ENCODE peak calls at places on chromosomes 12 and 14, in nine cellular contexts. C is SJCRH30, P is posterior cingulate gyrus, J is AG08395, D is memory B cell, Z is neural progenitor cell, V is astrocyte, M is NCI-H82, L is GM04504. G is an unnamed sample.

GRCh38 chr14:77161011-77161410 is 19.4 kb upstream of the ZDHHC22 start:
- DNase-seq in C (no peak), P (no peak), J (no peak), D (no peak), Z (no peak), V (no peak), M (no peak), L (no peak), G (no peak)

GRCh38 chr14:90760055-90760444 is 56.2 kb downstream of the TTC7B start:
- DNase-seq in C (no peak), P (no peak), J (no peak), D (no peak), Z (no peak), V (no peak), M (no peak), L (no peak), G (no peak)

GRCh38 chr12:123200414-123200813 is 32.5 kb downstream of the MPHOSPH9 start:
- DNase-seq in C (no peak), P (no peak), J (no peak), D (no peak), Z (no peak), V (no peak), M (no peak), L (no peak), G (no peak)

GRCh38 chr12:104569348-104570173 is 112.8 kb downstream of the CHST11 start:
- DNase-seq in C (no peak), P (no peak), J (no peak), D (peak), Z (no peak), V (no peak), M (no peak), L (no peak), G (no peak)

GRCh38 chr12:56080556-56081138 is 682 bp downstream of the ERBB3 start:
- DNase-seq in C (peak), P (no peak), J (no peak), D (no peak), Z (peak), V (no peak), M (no peak), L (no peak), G (no peak)

GRCh38 chr14:65357091-65357490 is 55.4 kb upstream of the FUT8 start:
- DNase-seq in C (no peak), P (no peak), J (no peak), D (no peak), Z (no peak), V (no peak), M (no peak), L (no peak), G (no peak)

GRCh38 chr14:100862277-100862676 is 36.4 kb downstream of the MEG3 start:
- DNase-seq in C (no peak), P (peak), J (peak), D (no peak), Z (no peak), V (peak), M (no peak), L (no peak), G (no peak)

GRCh38 chr14:50943261-50943942 is 881 bp downstream of the PYGL start:
- DNase-seq in C (no peak), P (no peak), J (peak), D (peak), Z (peak), V (peak), M (no peak), L (no peak), G (no peak)

GRCh38 chr12:132348176-132348575 is 18.8 kb upstream of the GALNT9 start:
- DNase-seq in C (no peak), P (no peak), J (no peak), D (no peak), Z (no peak), V (no peak), M (no peak), L (no peak), G (no peak)

GRCh38 chr12:75488553-75488952 is 8.0 kb downstream of the GLIPR1 start:
- DNase-seq in C (peak), P (no peak), J (peak), D (no peak), Z (peak), V (peak), M (peak), L (no peak), G (no peak)

GRCh38 chr12:92676710-92677109 is 26.1 kb upstream of the PLEKHG7 start:
- DNase-seq in C (peak), P (no peak), J (no peak), D (no peak), Z (no peak), V (no peak), M (no peak), L (no peak), G (no peak)

GRCh38 chr12:61781021-61781581 is 479.1 kb upstream of the USP15 start:
- DNase-seq in C (no peak), P (no peak), J (no peak), D (no peak), Z (peak), V (no peak), M (no peak), L (no peak), G (no peak)

GRCh38 chr14:24887623-24888304 is 162.2 kb downstream of the STXBP6 start:
- DNase-seq in C (no peak), P (no peak), J (no peak), D (no peak), Z (no peak), V (peak), M (no peak), L (no peak), G (no peak)

GRCh38 chr12:129825316-129825715 is 78.5 kb downstream of the TMEM132D start:
- DNase-seq in C (no peak), P (no peak), J (no peak), D (no peak), Z (peak), V (no peak), M (no peak), L (no peak), G (no peak)

GRCh38 chr14:21414137-21414631 is 30.4 kb upstream of the SUPT16H start:
- DNase-seq in C (no peak), P (no peak), J (no peak), D (no peak), Z (no peak), V (no peak), M (no peak), L (no peak), G (no peak)

GRCh38 chr12:52582489-52582888 is 8.8 kb upstream of the KRT74 start:
- DNase-seq in C (no peak), P (no peak), J (no peak), D (no peak), Z (no peak), V (no peak), M (no peak), L (no peak), G (no peak)

GRCh38 chr12:25712169-25712568 is 159.1 kb upstream of the LMNTD1 start:
- DNase-seq in C (no peak), P (no peak), J (no peak), D (no peak), Z (no peak), V (no peak), M (no peak), L (no peak), G (no peak)

GRCh38 chr14:63922696-63923421 is 70.1 kb downstream of the SYNE2 start:
- DNase-seq in C (no peak), P (no peak), J (no peak), D (no peak), Z (no peak), V (peak), M (no peak), L (no peak), G (no peak)

GRCh38 chr12:3077572-3078081 is 448 bp downstream of the TSPAN9 start:
- DNase-seq in C (peak), P (no peak), J (peak), D (no peak), Z (no peak), V (peak), M (no peak), L (no peak), G (no peak)

GRCh38 chr12:53060064-53060720 is 10.3 kb downstream of the TNS2 start:
- DNase-seq in C (no peak), P (peak), J (no peak), D (no peak), Z (no peak), V (no peak), M (no peak), L (no peak), G (no peak)

GRCh38 chr12:88578274-88578673 is 2.0 kb downstream of the KITLG start:
- DNase-seq in C (peak), P (no peak), J (peak), D (no peak), Z (peak), V (peak), M (peak), L (no peak), G (no peak)

GRCh38 chr12:52506858-52507715 is 13.1 kb downstream of the KRT5 start:
- DNase-seq in C (peak), P (no peak), J (peak), D (no peak), Z (peak), V (peak), M (peak), L (peak), G (no peak)

GRCh38 chr14:23557521-23557920 is 1.4 kb downstream of the THTPA start:
- DNase-seq in C (no peak), P (no peak), J (no peak), D (no peak), Z (no peak), V (no peak), M (no peak), L (no peak), G (no peak)

GRCh38 chr12:104285740-104286537 is 17.6 kb upstream of the EID3 start:
- DNase-seq in C (no peak), P (no peak), J (no peak), D (no peak), Z (no peak), V (peak), M (no peak), L (no peak), G (no peak)

GRCh38 chr12:108638141-108638823 is 4.6 kb upstream of the SELPLG start:
- DNase-seq in C (peak), P (peak), J (no peak), D (no peak), Z (peak), V (no peak), M (peak), L (no peak), G (peak)

GRCh38 chr12:114163766-114164165 is 197.6 kb upstream of the RBM19 start:
- DNase-seq in C (no peak), P (no peak), J (peak), D (no peak), Z (no peak), V (peak), M (no peak), L (peak), G (no peak)

GRCh38 chr12:3231399-3231876 is 154.3 kb downstream of the TSPAN9 start:
- DNase-seq in C (peak), P (no peak), J (no peak), D (no peak), Z (peak), V (peak), M (peak), L (no peak), G (no peak)

GRCh38 chr12:121872546-121873223 is 14.0 kb upstream of the HPD start:
- DNase-seq in C (peak), P (peak), J (peak), D (no peak), Z (no peak), V (peak), M (peak), L (peak), G (peak)

GRCh38 chr12:14394317-14395058 is 29.0 kb downstream of the ATF7IP start:
- DNase-seq in C (peak), P (no peak), J (peak), D (no peak), Z (peak), V (peak), M (peak), L (no peak), G (no peak)

GRCh38 chr12:131279281-131279921 is 325.7 kb downstream of the ADGRD1 start:
- DNase-seq in C (no peak), P (peak), J (no peak), D (no peak), Z (no peak), V (no peak), M (no peak), L (no peak), G (no peak)